ENCODE peak calls at places on chromosomes 4 and X, in six cellular contexts. S, I, D, W, R and E are unnamed samples.

GRCh38 chr4:163048447-163048846 is 118.2 kb downstream of the NAF1 start:
- DNase-seq in S (peak), R (no peak), W (no peak), I (no peak), D (no peak), E (no peak)

GRCh38 chr4:119659576-119659975 is 31.0 kb upstream of the PDE5A start:
- DNase-seq in D (no peak), I (no peak), W (no peak), R (no peak), S (no peak), E (no peak)

GRCh38 chr4:107685740-107686139 is 34.3 kb downstream of the PAPSS1 start:
- DNase-seq in D (no peak), S (no peak), R (no peak), W (no peak), I (no peak), E (no peak)

GRCh38 chr4:39715788-39716187 is 17.9 kb downstream of the UBE2K start:
- DNase-seq in S (no peak), I (no peak), W (no peak), D (no peak), R (no peak), E (no peak)

GRCh38 chr4:187767687-187768086 is 227.9 kb upstream of the ZFP42 start:
- DNase-seq in S (no peak), R (no peak), D (no peak), I (no peak), W (no peak), E (no peak)

GRCh38 chr4:84907145-84907544 is 59.3 kb downstream of the WDFY3 start:
- DNase-seq in W (no peak), R (no peak), I (no peak), S (no peak), D (no peak), E (no peak)

GRCh38 chrX:96770315-96770714 is 85.7 kb downstream of the DIAPH2 start:
- DNase-seq in I (no peak), W (no peak), S (peak), R (no peak), D (no peak), E (no peak)

GRCh38 chr4:25160714-25161598 is 707 bp upstream of the SEPSECS start:
- DNase-seq in D (no peak), S (no peak), R (no peak), W (no peak), I (no peak), E (no peak)

GRCh38 chr4:113659127-113659526 is 102.4 kb downstream of the CAMK2D start:
- DNase-seq in I (no peak), D (no peak), S (no peak), R (no peak), W (no peak), E (no peak)

GRCh38 chr4:84917869-84918600 is 48.5 kb downstream of the WDFY3 start:
- DNase-seq in W (no peak), I (no peak), D (no peak), R (no peak), S (no peak), E (no peak)

GRCh38 chr4:134018845-134019244 is 182.7 kb downstream of the PABPC4L start:
- DNase-seq in R (no peak), D (no peak), I (no peak), W (no peak), S (no peak), E (no peak)

GRCh38 chrX:506341-506740 is 119.6 kb upstream of the PPP2R3B start:
- DNase-seq in R (no peak), I (no peak), W (no peak), D (no peak), S (no peak), E (no peak)

GRCh38 chrX:151722241-151722846 is 6.5 kb downstream of the FATE1 start:
- DNase-seq in R (peak), W (no peak), S (peak), D (no peak), I (no peak), E (no peak)

GRCh38 chr4:113468165-113469022 is 293.1 kb downstream of the CAMK2D start:
- DNase-seq in D (peak), S (peak), I (peak), W (peak), R (no peak), E (no peak)

GRCh38 chr4:149980941-149981340 is 97.3 kb upstream of the DCLK2 start:
- DNase-seq in W (peak), D (no peak), R (peak), I (no peak), S (peak), E (no peak)

GRCh38 chrX:38142598-38142997 is 78.1 kb downstream of the SRPX start:
- DNase-seq in I (no peak), S (no peak), D (peak), R (no peak), W (no peak), E (no peak)

GRCh38 chr4:119130365-119131065 is 5.1 kb upstream of the MYOZ2 start:
- DNase-seq in I (no peak), W (no peak), R (no peak), D (peak), S (no peak), E (no peak)

GRCh38 chr4:67573193-67573592 is 14.7 kb downstream of the STAP1 start:
- DNase-seq in R (no peak), I (no peak), S (no peak), D (no peak), W (no peak), E (no peak)

GRCh38 chr4:145878501-145879435 is 59.9 kb downstream of the ZNF827 start:
- DNase-seq in R (no peak), W (no peak), I (no peak), D (no peak), S (no peak), E (no peak)

GRCh38 chr4:120841580-120841979 is 80.9 kb downstream of the PRDM5 start:
- DNase-seq in W (peak), R (no peak), D (no peak), I (no peak), S (no peak), E (no peak)

GRCh38 chr4:28883211-28883610 is 1837.0 kb upstream of the PCDH7 start:
- DNase-seq in S (no peak), D (no peak), I (no peak), R (no peak), W (no peak), E (no peak)

GRCh38 chrX:77668391-77669237 is 117.4 kb downstream of the ATRX start:
- DNase-seq in S (no peak), W (no peak), D (no peak), I (no peak), R (no peak), E (no peak)

GRCh38 chrX:11770320-11770719 is 12.3 kb downstream of the MSL3 start:
- DNase-seq in W (no peak), R (no peak), S (peak), D (no peak), I (no peak), E (no peak)

GRCh38 chr4:174096456-174096855 is 187.0 kb downstream of the FBXO8 start:
- DNase-seq in S (no peak), I (no peak), D (no peak), W (no peak), R (no peak), E (no peak)

GRCh38 chr4:113080050-113080449 is 30.6 kb downstream of the ANK2 start:
- DNase-seq in W (no peak), S (peak), I (no peak), D (no peak), R (no peak), E (no peak)

GRCh38 chrX:16222123-16222522 is 54.8 kb downstream of the MAGEB17 start:
- DNase-seq in I (no peak), W (no peak), D (peak), S (no peak), R (no peak), E (no peak)

DNA sequence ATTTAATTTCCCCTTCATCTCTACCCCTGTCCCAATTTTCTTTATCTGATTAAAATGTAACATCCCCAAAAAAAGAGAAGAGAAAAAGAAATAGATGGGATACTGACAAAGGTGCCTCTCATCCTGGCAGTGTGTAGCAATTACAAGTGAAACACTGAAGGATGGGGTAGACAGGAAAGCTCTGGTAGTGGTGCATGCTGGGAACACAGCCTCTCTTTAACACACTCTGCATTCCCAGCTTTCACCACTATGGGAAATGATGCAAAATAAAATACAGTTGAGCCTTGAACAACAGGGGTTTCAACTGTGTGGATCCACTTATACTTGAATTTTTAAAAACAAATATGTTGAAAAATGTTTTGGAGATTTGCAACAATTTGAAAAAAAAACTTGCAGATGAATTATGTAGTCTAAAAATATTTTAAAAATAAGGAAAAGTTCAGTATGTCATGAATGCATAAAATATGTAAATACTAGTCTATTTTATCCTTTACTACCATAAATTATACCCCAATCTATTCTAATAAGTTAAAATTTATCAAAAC is 239.2 kb upstream of the DDX53 start:
- DNase-seq in R (no peak), S (no peak), I (no peak), W (no peak), D (no peak), E (no peak)
- TF ChIP-seq CTCF in R (no peak), S (no peak), I (no peak), W (no peak), D (no peak), E (no peak)

DNA sequence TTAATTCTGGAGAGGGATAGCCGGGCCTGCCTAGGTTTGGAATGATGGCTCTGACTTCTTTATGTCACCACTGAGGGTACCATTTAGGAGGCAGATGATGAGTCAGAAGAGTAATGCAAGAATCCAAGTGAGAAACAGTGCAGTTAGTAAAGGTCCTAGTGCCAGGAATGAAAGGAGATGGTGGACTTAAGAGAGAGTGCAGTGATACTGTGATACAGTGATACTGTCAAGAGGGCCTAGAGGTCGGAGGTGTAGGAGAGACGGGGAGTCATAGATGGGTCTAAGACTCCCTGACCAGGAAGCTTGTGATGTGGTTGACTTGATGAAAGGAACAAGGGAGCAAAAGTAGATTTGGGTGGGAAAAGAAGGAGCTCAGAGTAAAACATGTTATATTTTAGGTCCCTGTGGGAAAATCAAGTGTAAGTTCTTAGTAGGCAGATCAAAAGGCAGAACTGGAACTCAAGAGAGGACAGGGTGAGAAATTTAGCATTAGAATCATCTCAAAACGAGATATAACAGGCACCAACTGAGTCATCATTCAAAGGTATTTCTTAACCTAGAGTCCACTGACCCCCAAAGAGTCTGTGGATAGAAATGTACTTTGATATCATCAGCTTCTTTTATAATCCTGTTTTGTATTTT is 85.0 kb downstream of the NFKB1 start:
- DNase-seq in W (no peak), D (no peak), S (no peak), R (peak), I (no peak), E (no peak)
- H3K4me3 ChIP-seq in W (no peak), D (no peak), S (no peak), R (no peak), I (no peak), E (no peak)

GRCh38 chr4:185774815-185775684 is 36.9 kb downstream of the SORBS2 start:
- DNase-seq in S (peak), W (no peak), D (peak), I (no peak), R (no peak), E (no peak)
- TF ChIP-seq CTCF in S (no peak), W (no peak), D (peak), I (no peak), R (no peak), E (no peak)

DNA sequence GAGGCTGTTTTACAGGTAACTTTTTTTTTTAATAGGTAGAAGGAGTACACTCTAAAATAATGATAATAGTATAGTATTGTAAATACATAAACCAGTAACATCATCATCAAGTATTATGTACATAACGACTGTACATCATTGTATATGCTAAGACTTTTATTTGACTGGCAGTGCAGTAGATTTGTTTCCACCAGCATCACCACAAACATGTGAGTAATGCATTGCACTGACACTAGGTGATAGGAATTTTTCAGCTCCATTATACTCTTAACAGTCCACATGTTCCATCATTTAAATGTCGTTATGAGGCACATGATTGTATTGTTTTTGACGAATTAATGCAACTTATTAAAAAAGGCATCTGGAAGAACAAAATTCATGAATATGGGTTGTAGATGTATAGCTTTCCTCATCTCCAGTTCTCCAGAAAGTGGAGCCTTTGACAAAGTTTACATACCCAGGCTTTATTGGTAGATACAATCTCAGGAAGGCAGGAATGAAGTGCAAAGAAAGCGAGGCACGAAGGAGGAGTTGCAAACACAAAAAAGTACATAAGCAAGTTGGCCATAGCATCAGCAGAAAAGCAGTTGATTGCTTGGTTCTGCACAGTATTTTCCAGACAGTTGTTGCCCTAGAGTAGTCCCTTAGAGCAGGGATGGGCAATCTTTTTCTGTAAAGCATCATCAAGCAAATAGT is 336.9 kb upstream of the NR3C2 start:
- DNase-seq in I (no peak), D (no peak), W (no peak), R (no peak), S (no peak), E (no peak)
- H3K4me3 ChIP-seq in I (no peak), D (no peak), W (no peak), R (no peak), S (no peak), E (no peak)

DNA sequence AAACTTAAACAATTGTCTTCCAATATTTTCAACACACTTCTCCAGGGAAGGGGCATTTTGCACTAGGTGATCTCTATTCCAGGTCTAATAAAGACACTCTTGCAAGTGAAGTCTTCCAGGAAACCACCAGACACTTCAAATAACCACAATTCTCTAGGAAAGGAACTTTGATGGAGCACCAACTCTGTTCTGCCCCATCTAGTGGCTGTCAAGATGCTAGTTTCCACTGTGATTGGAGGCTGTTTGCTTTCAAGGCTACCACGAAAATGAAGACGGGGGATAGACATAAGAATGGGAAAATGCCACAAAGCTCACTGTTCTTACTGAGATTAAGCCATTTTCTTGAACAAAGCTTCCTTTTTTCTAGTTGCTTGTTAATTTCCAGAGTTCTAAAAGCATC is 100.6 kb upstream of the F9 start:
- DNase-seq in R (no peak), W (no peak), I (no peak), S (peak), D (no peak), E (no peak)
- TF ChIP-seq CTCF in R (peak), W (no peak), I (peak), S (peak), D (no peak), E (no peak)

GRCh38 chr4:168594121-168594520 is 97.3 kb downstream of the PALLD start:
- DNase-seq in D (no peak), R (no peak), W (no peak), I (no peak), S (no peak), E (no peak)
- H3K4me3 ChIP-seq in D (no peak), R (no peak), W (no peak), I (no peak), S (no peak), E (no peak)

DNA sequence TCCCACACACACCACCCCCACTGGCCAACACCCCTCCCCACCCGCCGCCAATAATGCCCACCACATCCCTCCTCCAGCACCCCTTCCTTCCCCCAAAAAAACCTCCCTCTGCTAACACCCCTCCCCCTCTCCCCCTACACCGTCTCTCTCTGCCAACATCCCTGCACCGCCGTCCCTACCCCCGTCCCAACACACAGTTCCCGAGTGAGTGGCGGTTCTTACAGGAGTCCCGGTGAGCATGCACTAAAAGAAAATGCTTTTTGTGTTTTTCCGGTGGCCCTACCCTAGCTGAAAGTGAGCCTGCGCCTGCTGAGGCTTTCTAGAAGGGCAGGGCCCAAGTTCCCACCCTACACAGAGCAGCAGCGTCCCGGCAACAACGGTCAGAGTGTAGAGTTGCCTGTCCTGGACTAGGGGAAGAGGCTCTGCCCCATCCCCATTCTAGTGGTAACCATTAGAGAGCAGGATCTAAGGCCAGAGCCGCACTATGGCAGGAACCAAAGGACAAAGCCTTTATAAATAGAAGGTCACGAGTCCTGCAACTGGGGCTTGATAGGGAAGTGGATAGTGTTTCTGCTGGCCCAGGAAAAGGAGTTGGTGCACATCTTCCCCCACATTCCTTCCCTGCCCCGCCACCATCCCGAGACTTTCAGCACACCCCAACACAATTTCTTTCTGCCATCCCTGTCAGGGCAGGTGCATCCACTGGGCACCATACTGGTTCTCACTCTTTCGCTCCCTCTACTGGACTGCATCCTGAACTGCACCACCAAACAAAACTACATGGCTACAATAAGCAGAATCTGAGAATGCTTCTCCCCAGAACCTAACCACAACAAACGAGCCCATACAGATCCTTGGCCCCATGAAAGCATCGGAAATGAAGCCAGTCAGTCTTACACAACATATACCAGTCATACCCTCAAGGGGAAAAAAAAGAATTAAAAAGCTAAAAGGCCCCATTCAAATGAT is 78.1 kb upstream of the PAGE3 start:
- DNase-seq in W (no peak), D (no peak), R (no peak), I (no peak), S (peak), E (peak)
- TF ChIP-seq CTCF in W (peak), D (peak), R (peak), I (peak), S (peak), E (peak)